ENCODE peak calls at places on chromosome 18, in four cellular contexts. J is psoas muscle, P is SJSA1, H is body of pancreas. Q is an unnamed sample.
A peak's percentile ranks its signal among the peaks of the same experiment; 100 is the strongest.

GRCh38 chr18:35949903-35950627 is 22.4 kb upstream of the RMP24 start:
- DNase-seq in H (peak; percentile 55), P (peak; percentile 39), J (peak; percentile 72), Q (peak; percentile 42)

GRCh38 chr18:50298443-50299284 is 11.2 kb upstream of the CXXC1 start:
- DNase-seq in J (no peak), P (no peak), H (no peak), Q (no peak)

GRCh38 chr18:79797518-79798345 is at the start of gene KCNG2:
- DNase-seq in H (no peak), J (peak; percentile 45), P (no peak), Q (no peak)

GRCh38 chr18:79477711-79478483 is 82.2 kb downstream of the NFATC1 start:
- DNase-seq in P (no peak), H (no peak), J (peak; percentile 23), Q (no peak)

GRCh38 chr18:72160504-72161445 is 383.4 kb downstream of the CBLN2 start:
- DNase-seq in J (no peak), P (no peak), H (no peak), Q (no peak)

GRCh38 chr18:49677762-49678398 is 116.0 kb downstream of the LIPG start:
- DNase-seq in H (no peak), P (no peak), J (no peak), Q (peak; percentile 39)

GRCh38 chr18:12028674-12029073 is 47.4 kb downstream of the IMPA2 start:
- DNase-seq in H (no peak), J (no peak), P (no peak), Q (no peak)

GRCh38 chr18:48356909-48357631 is 52.1 kb downstream of the ZBTB7C start:
- DNase-seq in H (no peak), P (no peak), J (no peak), Q (no peak)

GRCh38 chr18:28905509-28905908 is 728.6 kb upstream of the CDH2 start:
- DNase-seq in J (no peak), H (no peak), P (no peak), Q (no peak)

GRCh38 chr18:79540914-79541301 is 138.7 kb upstream of the CTDP1 start:
- DNase-seq in P (no peak), J (peak; percentile 26), H (no peak), Q (no peak)

GRCh38 chr18:79938196-79938595 is 13.3 kb downstream of the SLC66A2 start:
- DNase-seq in H (no peak), P (no peak), J (peak; percentile 19), Q (peak; percentile 20)

GRCh38 chr18:8747440-8747937 is 42.1 kb downstream of the MTCL1 start:
- DNase-seq in H (no peak), P (peak; percentile 83), J (no peak), Q (no peak)

GRCh38 chr18:46322411-46322891 is 218.3 kb downstream of the HAUS1 start:
- DNase-seq in H (no peak), P (no peak), J (no peak), Q (no peak)

GRCh38 chr18:52822160-52822559 is 482.2 kb downstream of the DCC start:
- DNase-seq in P (no peak), J (no peak), H (peak; percentile 4), Q (no peak)

GRCh38 chr18:68520406-68521075 is 194.4 kb downstream of the TMX3 start:
- DNase-seq in H (no peak), J (no peak), P (no peak), Q (no peak)

GRCh38 chr18:6203791-6204190 is 210.9 kb downstream of the L3MBTL4 start:
- DNase-seq in H (no peak), J (no peak), P (no peak), Q (peak; percentile 11)

GRCh38 chr18:49161627-49162026 is 210.9 kb upstream of the SMAD7 start:
- DNase-seq in P (no peak), J (no peak), H (no peak), Q (no peak)

GRCh38 chr18:34548120-34548972 is 161.8 kb upstream of the DTNA start:
- DNase-seq in H (no peak), P (no peak), J (no peak), Q (no peak)

GRCh38 chr18:35236964-35237363 is 3.9 kb upstream of the ZNF397 start:
- DNase-seq in J (no peak), H (no peak), P (no peak), Q (no peak)

GRCh38 chr18:29608982-29609381 is 1432.1 kb upstream of the CDH2 start:
- DNase-seq in H (no peak), P (no peak), J (no peak), Q (no peak)

GRCh38 chr18:51654441-51655326 is 457.2 kb upstream of the MEX3C start:
- DNase-seq in H (no peak), J (no peak), P (no peak), Q (no peak)

GRCh38 chr18:59264651-59265245 is 8.5 kb downstream of the RAX start:
- DNase-seq in J (no peak), P (no peak), H (no peak), Q (no peak)
- H3K4me3 ChIP-seq in J (peak overlapping the region; percentile 43), P (no peak overlapping the region), H (no peak overlapping the region), Q (no peak overlapping the region)

GRCh38 chr18:31204833-31205232 is 42.2 kb upstream of the DSC1 start:
- DNase-seq in J (no peak), H (no peak), P (no peak), Q (peak; percentile 32)

GRCh38 chr18:31205273-31205672 is 42.6 kb upstream of the DSC1 start:
- DNase-seq in H (no peak), P (no peak), J (no peak), Q (no peak)

GRCh38 chr18:31206787-31207381 is 44.2 kb upstream of the DSC1 start:
- DNase-seq in H (peak; percentile 92), P (peak; percentile 79), J (no peak), Q (peak; percentile 91)

GRCh38 chr18:31204169-31204568 is 41.5 kb upstream of the DSC1 start:
- DNase-seq in J (no peak), P (no peak), H (no peak), Q (no peak)

GRCh38 chr18:31206064-31206463 is 43.4 kb upstream of the DSC1 start:
- DNase-seq in H (no peak), P (no peak), J (no peak), Q (no peak)
- H3K4me3 ChIP-seq in H (no peak overlapping the region), P (no peak overlapping the region), J (no peak overlapping the region), Q (no peak overlapping the region)

DNA sequence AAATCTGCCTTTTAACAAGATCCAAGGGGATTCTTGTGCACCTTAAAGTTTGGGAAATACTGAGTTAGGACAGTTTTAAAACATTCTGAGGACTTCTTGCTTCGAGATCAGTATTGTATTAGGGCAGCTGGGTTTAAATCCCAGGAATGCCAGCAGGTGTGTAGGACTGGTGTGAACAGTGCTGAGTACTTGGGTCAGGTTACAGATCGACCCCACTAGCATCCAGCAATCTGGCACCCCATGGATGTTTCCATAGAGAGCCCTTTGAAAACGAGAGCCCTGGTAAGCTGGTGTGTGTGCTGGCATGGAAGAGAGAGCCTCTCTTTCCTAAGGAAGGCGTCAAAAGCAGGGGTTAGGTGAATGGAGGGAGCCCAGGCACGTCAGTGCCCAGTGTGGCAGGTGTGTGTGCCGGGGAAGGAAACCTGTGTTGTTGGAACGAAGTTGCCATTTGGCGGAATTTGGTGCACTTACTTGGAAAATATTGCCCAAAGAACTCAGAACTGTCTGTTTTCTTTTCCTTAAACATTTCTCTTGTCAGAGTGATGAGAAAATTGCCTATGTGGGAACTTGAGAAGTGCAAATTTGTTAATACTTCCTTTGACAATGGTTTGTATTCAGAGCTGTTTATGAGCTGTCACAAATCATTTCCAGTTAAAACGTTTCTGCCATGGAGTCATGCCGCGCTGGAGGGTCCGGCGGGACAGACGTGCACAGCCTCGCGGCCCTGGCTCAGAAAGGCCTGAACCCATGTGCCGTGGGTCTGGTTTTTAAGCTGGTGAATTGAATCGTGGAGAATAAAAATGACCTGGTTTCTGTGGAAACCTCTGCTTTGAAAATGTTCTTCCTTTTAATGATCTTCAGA is 38.1 kb downstream of the LDLRAD4 start:
- DNase-seq in J (no peak), H (no peak), P (no peak), Q (no peak)
- H3K4me3 ChIP-seq in J (no peak overlapping the region), H (no peak overlapping the region), P (no peak overlapping the region), Q (no peak overlapping the region)

GRCh38 chr18:7629416-7629815 is 62.3 kb downstream of the PTPRM start:
- DNase-seq in J (no peak), P (no peak), H (no peak), Q (no peak)

GRCh38 chr18:7632152-7633098 is 65.3 kb downstream of the PTPRM start:
- DNase-seq in P (no peak), J (no peak), H (no peak), Q (no peak)

GRCh38 chr18:7633171-7633570 is 66.1 kb downstream of the PTPRM start:
- DNase-seq in P (no peak), J (no peak), H (no peak), Q (no peak)

GRCh38 chr18:7626922-7627440 is 59.9 kb downstream of the PTPRM start:
- DNase-seq in P (peak; percentile 85), H (peak; percentile 21), J (no peak), Q (no peak)

DNA sequence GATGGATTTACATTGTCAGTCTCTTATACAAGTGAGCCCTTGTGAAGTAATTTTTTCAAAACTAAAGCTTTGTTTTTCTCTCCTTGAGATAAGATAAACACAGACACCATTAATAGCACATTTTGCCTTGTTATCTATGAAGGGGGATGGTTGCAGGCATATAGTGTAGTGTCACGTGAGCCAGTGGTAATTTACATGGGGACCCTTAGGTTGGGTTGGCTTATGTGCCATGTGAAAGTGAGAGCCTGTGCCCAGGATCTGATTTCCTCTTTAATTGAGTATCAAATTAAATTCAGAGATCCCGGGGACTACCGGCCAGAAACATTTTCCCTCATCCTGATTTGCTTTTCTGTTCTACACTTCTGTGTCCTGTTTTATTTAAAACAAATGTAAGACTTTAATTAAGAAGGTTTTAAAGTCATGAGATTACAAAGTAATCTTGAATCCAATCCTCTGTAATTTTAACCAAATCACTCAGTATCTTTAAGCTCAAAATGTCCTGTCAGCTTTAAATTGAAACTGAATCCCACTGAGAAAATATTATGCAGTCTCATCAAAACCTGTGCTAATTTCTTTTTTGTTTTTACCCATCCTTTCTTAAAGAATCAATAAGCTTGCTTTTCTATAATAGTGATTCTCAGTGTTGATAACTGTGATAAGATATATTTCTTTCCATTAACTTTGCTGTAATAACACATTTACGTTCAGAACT is 63.8 kb downstream of the PTPRM start:
- DNase-seq in P (no peak), J (no peak), H (no peak), Q (no peak)
- H3K4me3 ChIP-seq in P (no peak overlapping the region), J (no peak overlapping the region), H (no peak overlapping the region), Q (no peak overlapping the region)

DNA sequence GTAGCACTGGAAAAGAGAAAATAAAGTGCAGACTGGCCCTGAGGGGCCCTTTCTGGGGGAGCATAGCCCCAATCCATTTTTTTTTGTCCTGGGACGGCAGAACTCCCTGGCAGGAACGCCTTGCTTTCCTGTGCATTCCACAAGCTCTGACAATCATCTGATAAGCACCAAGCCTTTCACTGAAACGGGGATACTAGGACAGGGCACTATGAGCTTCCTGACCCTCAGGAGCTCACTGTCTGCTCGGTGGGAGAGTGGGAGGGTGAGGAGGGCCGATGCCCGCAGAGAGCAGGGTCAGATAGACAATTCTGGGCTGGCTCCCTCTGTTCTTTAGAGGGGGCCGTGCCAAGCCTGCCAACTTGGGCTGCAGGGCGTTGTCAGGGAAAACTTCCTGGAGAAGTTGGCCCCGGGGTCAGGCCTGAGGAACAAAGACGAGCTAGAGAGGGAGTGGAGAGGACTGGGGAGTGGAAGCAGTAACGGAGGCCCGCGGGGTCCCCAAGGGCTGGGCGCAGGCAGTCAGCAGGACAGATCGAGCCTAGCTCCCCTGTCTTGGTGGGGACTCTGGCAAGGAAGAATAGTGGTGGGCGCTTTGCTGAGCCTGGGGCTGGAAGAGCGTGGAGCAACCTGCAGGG is 82.0 kb downstream of the CTAGE1 start:
- DNase-seq in H (no peak), P (no peak), J (no peak), Q (peak; percentile 83)
- H3K4me3 ChIP-seq in H (no peak overlapping the region), P (no peak overlapping the region), J (no peak overlapping the region), Q (no peak overlapping the region)

Q was measured in transverse colon.